ENCODE peak calls at places on chromosomes 12 and 14, in five cellular contexts. V is fibroblast of lung, B is NT2/D1, W is Peyer's patch, P is tibial artery. U is an unnamed sample. For H3K4me1, H3K9me3 and H3K36me3, the result is how much of the 10 kb centered on the place peaks cover.

GRCh38 chr14:104075530-104076151 is 9.9 kb upstream of the ASPG start:
- DNase-seq in P (no peak), W (no peak), B (no peak), V (peak), U (no peak)

GRCh38 chr12:109084425-109084824 is 8.8 kb downstream of the ALKBH2 start:
- DNase-seq in B (no peak), W (no peak), P (no peak), V (no peak), U (no peak)

GRCh38 chr14:104094709-104095425 is 9.4 kb downstream of the ASPG start:
- DNase-seq in V (peak), W (peak), P (no peak), B (peak), U (peak)

GRCh38 chr12:71441836-71442566 is 2.4 kb downstream of the LGR5 start:
- DNase-seq in W (no peak), B (no peak), V (no peak), P (no peak), U (no peak)

GRCh38 chr14:48584031-48584430 is 908.6 kb upstream of the MDGA2 start:
- DNase-seq in W (no peak), B (no peak), V (peak), P (no peak), U (no peak)

GRCh38 chr12:119931402-119931801 is 54.3 kb upstream of the CIT start:
- DNase-seq in P (no peak), B (no peak), W (no peak), V (no peak), U (no peak)

GRCh38 chr14:64704743-64705405 is 650 bp downstream of the PLEKHG3 start:
- DNase-seq in W (peak), V (no peak), P (peak), B (no peak), U (peak)

GRCh38 chr12:33581613-33582122 is 142.0 kb upstream of the SYT10 start:
- DNase-seq in W (no peak), B (no peak), P (no peak), V (no peak), U (no peak)

GRCh38 chr12:78470354-78471195 is 394.0 kb upstream of the SYT1 start:
- DNase-seq in W (no peak), B (peak), P (no peak), V (peak), U (peak)

GRCh38 chr14:92914087-92914656 is 8.8 kb upstream of the CHGA start:
- DNase-seq in V (peak), B (peak), P (no peak), W (no peak), U (no peak)

GRCh38 chr14:91417134-91417982 is at the start of gene CCDC88C:
- DNase-seq in P (no peak), V (no peak), B (no peak), W (peak), U (no peak)

GRCh38 chr14:59358105-59358504 is 107.1 kb downstream of the GPR135 start:
- DNase-seq in P (peak), W (no peak), V (peak), B (peak), U (no peak)

GRCh38 chr14:72124171-72124570 is 191.9 kb downstream of the RGS6 start:
- DNase-seq in B (no peak), P (no peak), V (no peak), W (no peak), U (no peak)

GRCh38 chr12:68336754-68337343 is 4.7 kb upstream of the MDM1 start:
- DNase-seq in V (no peak), W (no peak), B (no peak), P (no peak), U (no peak)

GRCh38 chr14:55760801-55761200 is 180.8 kb downstream of the KTN1 start:
- DNase-seq in W (no peak), V (no peak), B (no peak), P (no peak), U (no peak)
- H3K4me1 ChIP-seq in W (under half), V (under half), B (under half), P (under half), U (under half)

GRCh38 chr14:41297961-41298690 is 308.6 kb upstream of the LRFN5 start:
- DNase-seq in B (no peak), P (no peak), W (no peak), V (no peak), U (no peak)
- H3K9me3 ChIP-seq in B (under half), P (under half), W (under half), V (under half), U (under half)

GRCh38 chr14:20387577-20387976 is 25.7 kb downstream of the TEP1 start:
- DNase-seq in B (no peak), W (no peak), V (no peak), P (no peak), U (no peak)
- H3K36me3 ChIP-seq in B (half or more), W (half or more), V (under half), P (half or more), U (half or more)

GRCh38 chr14:61585598-61586538 is 109.4 kb upstream of the HIF1A start:
- DNase-seq in P (peak), W (no peak), B (no peak), V (peak), U (no peak)
- H3K4me1 ChIP-seq in P (under half), W (under half), B (under half), V (under half), U (half or more)

DNA sequence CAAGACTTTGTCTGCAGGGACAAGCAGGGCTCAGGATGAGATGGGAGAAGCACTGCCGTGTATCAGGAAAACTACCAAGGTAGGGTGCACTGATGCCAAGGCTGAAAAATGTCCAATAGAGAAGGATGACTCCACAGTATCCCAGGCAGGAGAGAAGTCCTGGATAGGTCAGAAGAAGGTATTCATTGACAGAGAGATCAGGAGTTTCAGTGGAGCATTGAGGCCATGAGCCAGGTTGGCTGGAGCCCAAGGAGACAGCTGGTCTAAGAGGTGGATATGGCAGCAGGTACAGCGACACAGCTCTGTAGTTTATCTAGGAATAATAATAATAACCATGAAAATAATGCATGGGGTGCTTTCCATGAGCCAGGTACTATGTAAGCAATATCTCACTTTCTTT is 180.9 kb downstream of the EXOC5 start:
- DNase-seq in B (no peak), P (no peak), V (no peak), W (no peak), U (no peak)
- H3K9me3 ChIP-seq in B (under half), P (under half), V (under half), W (under half), U (under half)

U was measured in SJSA1.